ENCODE peak calls at places on chromosomes 11 and 22, in nine cellular contexts. H, J, B, A, T, V, E, X and F are unnamed samples.

GRCh38 chr11:120906752-120907151 is 117.2 kb upstream of the TBCEL start:
- DNase-seq in H (no peak), J (no peak), B (no peak), A (no peak), T (no peak), V (no peak), E (no peak), X (no peak), F (no peak)

GRCh38 chr11:110566577-110566976 is 136.8 kb downstream of the FDX1 start:
- DNase-seq in H (no peak), J (no peak), B (no peak), A (no peak), T (no peak), V (no peak), E (no peak), X (no peak), F (no peak)

GRCh38 chr11:57152134-57152533 is 29.6 kb upstream of the LRRC55 start:
- DNase-seq in H (no peak), J (no peak), B (no peak), A (no peak), T (no peak), V (no peak), E (no peak), X (no peak), F (no peak)

GRCh38 chr11:70063555-70063954 is 14.6 kb upstream of the ANO1 start:
- DNase-seq in H (no peak), J (no peak), B (no peak), A (no peak), T (no peak), V (no peak), E (no peak), X (no peak), F (peak; percentile 21)

GRCh38 chr11:110830344-110831141 is 118.3 kb upstream of the ARHGAP20 start:
- DNase-seq in H (no peak), J (no peak), B (no peak), A (no peak), T (no peak), V (no peak), E (peak; percentile 79), X (no peak), F (no peak)

GRCh38 chr22:48197189-48197690 is 1434.8 kb downstream of the TBC1D22A start:
- DNase-seq in H (no peak), J (no peak), B (no peak), A (no peak), T (no peak), V (no peak), E (no peak), X (no peak), F (peak; percentile 18)

GRCh38 chr22:42190274-42190673 is 59.7 kb upstream of the CYP2D6 start:
- DNase-seq in H (no peak), J (no peak), B (no peak), A (peak; percentile 28), T (no peak), V (no peak), E (peak; percentile 38), X (peak; percentile 19), F (no peak)

GRCh38 chr11:114366331-114367243 is 33.7 kb downstream of the C11orf71 start:
- DNase-seq in H (no peak), J (no peak), B (no peak), A (no peak), T (no peak), V (no peak), E (peak; percentile 59), X (peak; percentile 88), F (no peak)

GRCh38 chr22:21447694-21448402 is 19.3 kb upstream of the TMEM191C start:
- DNase-seq in H (peak; percentile 39), J (no peak), B (no peak), A (peak; percentile 77), T (no peak), V (no peak), E (no peak), X (no peak), F (no peak)

GRCh38 chr22:41672780-41673509 is 15.7 kb downstream of the SNU13 start:
- DNase-seq in H (no peak), J (peak; percentile 56), B (no peak), A (no peak), T (no peak), V (no peak), E (no peak), X (no peak), F (no peak)

GRCh38 chr22:28018461-28018927 is 99.4 kb upstream of the PITPNB start:
- DNase-seq in H (peak; percentile 31), J (no peak), B (peak; percentile 11), A (peak; percentile 74), T (no peak), V (no peak), E (no peak), X (no peak), F (no peak)

GRCh38 chr11:60756307-60757032 is at the start of gene MS4A15:
- DNase-seq in H (no peak), J (peak; percentile 50), B (no peak), A (peak; percentile 53), T (no peak), V (no peak), E (no peak), X (peak; percentile 24), F (no peak)

GRCh38 chr11:72543849-72544535 is 109.7 kb upstream of the CLPB start:
- DNase-seq in H (no peak), J (no peak), B (no peak), A (peak; percentile 20), T (no peak), V (no peak), E (no peak), X (no peak), F (peak; percentile 40)

GRCh38 chr22:20080776-20081654 is 974 bp downstream of the DGCR8 start:
- DNase-seq in H (no peak), J (peak; percentile 33), B (no peak), A (peak; percentile 88), T (no peak), V (no peak), E (peak; percentile 71), X (peak; percentile 56), F (no peak)

GRCh38 chr11:104925850-104926249 is 27.6 kb upstream of the CASP12 start:
- DNase-seq in H (no peak), J (no peak), B (no peak), A (no peak), T (no peak), V (no peak), E (no peak), X (no peak), F (no peak)

GRCh38 chr11:64771861-64772260 is 6.5 kb downstream of the SF1 start:
- DNase-seq in H (no peak), J (peak; percentile 63), B (no peak), A (no peak), T (no peak), V (no peak), E (no peak), X (no peak), F (no peak)
- H3K4me3 ChIP-seq in H (no peak overlapping the region), J (peak overlapping the region; percentile 47), B (no peak overlapping the region), A (no peak overlapping the region), T (no peak overlapping the region), V (no peak overlapping the region), E (no peak overlapping the region), X (no peak overlapping the region), F (no peak overlapping the region)

DNA sequence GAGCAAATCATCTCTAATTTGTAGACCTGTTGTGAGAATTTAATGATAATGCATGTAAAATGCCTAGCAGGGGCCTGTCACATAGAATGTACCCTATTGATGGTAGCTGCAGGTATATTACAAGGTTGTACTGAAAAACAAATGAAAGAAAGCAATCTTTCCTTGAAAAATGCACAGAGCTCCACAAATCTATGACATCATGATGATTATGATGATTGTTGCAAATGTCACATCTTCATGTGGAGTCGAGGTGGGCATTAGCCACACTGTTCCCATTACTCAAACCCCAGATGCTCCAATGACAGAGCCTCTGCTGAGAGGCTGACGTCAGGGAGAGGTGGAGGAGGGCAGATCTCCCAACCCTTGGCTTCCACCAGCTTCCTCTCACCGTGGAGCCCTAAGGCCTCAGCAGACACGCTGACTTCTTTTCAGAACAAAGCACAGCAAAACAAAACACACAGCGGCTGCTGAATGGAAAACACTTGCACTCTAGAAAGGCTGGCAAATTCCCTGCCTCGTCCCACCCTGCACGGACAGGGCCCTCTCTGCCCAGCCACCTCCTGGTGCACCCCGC is 298.3 kb downstream of the KIRREL3 start:
- DNase-seq in H (no peak), J (no peak), B (no peak), A (no peak), T (no peak), V (no peak), E (no peak), X (no peak), F (no peak)
- H3K4me3 ChIP-seq in H (no peak overlapping the region), J (no peak overlapping the region), B (no peak overlapping the region), A (no peak overlapping the region), T (no peak overlapping the region), V (no peak overlapping the region), E (no peak overlapping the region), X (no peak overlapping the region), F (no peak overlapping the region)

GRCh38 chr11:10503217-10503616 is 37.8 kb downstream of the RNF141 start:
- DNase-seq in H (no peak), J (no peak), B (no peak), A (no peak), T (no peak), V (no peak), E (no peak), X (no peak), F (no peak)

GRCh38 chr11:10502065-10502680 is 38.8 kb downstream of the RNF141 start:
- DNase-seq in H (no peak), J (no peak), B (no peak), A (peak; percentile 63), T (no peak), V (no peak), E (no peak), X (no peak), F (peak; percentile 38)

GRCh38 chr11:10503777-10504176 is 37.2 kb downstream of the RNF141 start:
- DNase-seq in H (no peak), J (no peak), B (no peak), A (peak; percentile 70), T (no peak), V (no peak), E (no peak), X (no peak), F (peak; percentile 48)

GRCh38 chr11:10504490-10504889 is 36.5 kb downstream of the RNF141 start:
- DNase-seq in H (no peak), J (no peak), B (no peak), A (peak; percentile 79), T (no peak), V (no peak), E (no peak), X (no peak), F (no peak)

DNA sequence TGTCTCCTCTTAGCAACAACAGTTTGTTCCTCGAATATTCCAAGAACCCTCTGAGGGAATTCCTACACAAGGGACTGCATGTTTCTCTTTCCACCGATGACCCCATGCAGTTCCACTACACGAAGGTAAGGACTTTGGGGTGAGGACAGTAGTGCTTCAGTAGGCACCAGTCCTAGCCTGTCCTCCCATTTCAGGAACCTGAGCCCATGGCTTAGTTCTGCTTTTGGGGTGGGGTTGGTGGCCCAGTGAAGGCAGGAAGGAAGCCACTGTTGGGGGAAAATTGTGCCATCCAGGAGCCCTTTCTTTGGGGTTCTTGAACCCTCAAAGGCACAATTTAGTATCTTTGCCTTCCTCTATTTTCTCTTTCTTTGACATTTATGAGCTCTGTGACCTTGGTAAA is 38.2 kb downstream of the RNF141 start:
- DNase-seq in H (no peak), J (no peak), B (no peak), A (peak; percentile 74), T (no peak), V (no peak), E (no peak), X (no peak), F (peak; percentile 56)
- H3K4me3 ChIP-seq in H (no peak overlapping the region), J (no peak overlapping the region), B (no peak overlapping the region), A (no peak overlapping the region), T (no peak overlapping the region), V (no peak overlapping the region), E (no peak overlapping the region), X (no peak overlapping the region), F (no peak overlapping the region)

GRCh38 chr11:134763030-134763388 is 351.0 kb upstream of the B3GAT1 start:
- DNase-seq in H (no peak), J (no peak), B (no peak), A (no peak), T (no peak), V (no peak), E (no peak), X (no peak), F (peak; percentile 36)
- H3K4me3 ChIP-seq in H (peak overlapping the region; percentile 52), J (no peak overlapping the region), B (no peak overlapping the region), A (no peak overlapping the region), T (no peak overlapping the region), V (no peak overlapping the region), E (peak overlapping the region; percentile 3), X (peak overlapping the region; percentile 32), F (peak overlapping the region; percentile 21)